ENCODE peak calls at places on chromosomes 11 and 22, in nine cellular contexts. One of them, this sample, is unnamed.

GRCh38 chr11:68997124-68997994 is 15.7 kb downstream of the MRGPRF start:
- DNase-seq in B cell: no peak
- DNase-seq in hepatocyte: no peak
- DNase-seq in colonic mucosa: peak
- DNase-seq in lower leg skin: peak
- DNase-seq in Peyer's patch: peak
- DNase-seq in tibial nerve: peak
- DNase-seq in MM.1S: no peak
- DNase-seq in pancreas: no peak
- DNase-seq in this sample: no peak

GRCh38 chr11:78926633-78927347 is 352.1 kb upstream of the NARS2 start:
- DNase-seq in pancreas: no peak
- DNase-seq in Peyer's patch: no peak
- DNase-seq in hepatocyte: no peak
- DNase-seq in colonic mucosa: no peak
- DNase-seq in tibial nerve: no peak
- DNase-seq in lower leg skin: no peak
- DNase-seq in B cell: no peak
- DNase-seq in MM.1S: no peak
- DNase-seq in this sample: no peak

GRCh38 chr22:24072361-24072760 is 61.3 kb downstream of the CABIN1 start:
- DNase-seq in Peyer's patch: no peak
- DNase-seq in pancreas: no peak
- DNase-seq in MM.1S: no peak
- DNase-seq in colonic mucosa: no peak
- DNase-seq in tibial nerve: no peak
- DNase-seq in lower leg skin: no peak
- DNase-seq in B cell: no peak
- DNase-seq in hepatocyte: no peak
- DNase-seq in this sample: no peak

GRCh38 chr11:73193251-73194033 is 24.6 kb upstream of the P2RY2 start:
- DNase-seq in tibial nerve: no peak
- DNase-seq in colonic mucosa: no peak
- DNase-seq in B cell: no peak
- DNase-seq in MM.1S: no peak
- DNase-seq in hepatocyte: no peak
- DNase-seq in lower leg skin: peak
- DNase-seq in pancreas: no peak
- DNase-seq in Peyer's patch: no peak
- DNase-seq in this sample: no peak

GRCh38 chr11:69817265-69818236 is 1.7 kb downstream of the FGF3 start:
- DNase-seq in lower leg skin: no peak
- DNase-seq in MM.1S: no peak
- DNase-seq in tibial nerve: no peak
- DNase-seq in hepatocyte: no peak
- DNase-seq in Peyer's patch: no peak
- DNase-seq in pancreas: no peak
- DNase-seq in B cell: no peak
- DNase-seq in colonic mucosa: no peak
- DNase-seq in this sample: peak

GRCh38 chr11:3166268-3167142 is 1.4 kb upstream of the OSBPL5 start:
- DNase-seq in MM.1S: no peak
- DNase-seq in lower leg skin: no peak
- DNase-seq in colonic mucosa: peak
- DNase-seq in pancreas: peak
- DNase-seq in hepatocyte: no peak
- DNase-seq in Peyer's patch: peak
- DNase-seq in B cell: no peak
- DNase-seq in tibial nerve: peak
- DNase-seq in this sample: no peak

GRCh38 chr11:123653997-123654565 is 343 bp downstream of the SCN3B start:
- DNase-seq in hepatocyte: peak
- DNase-seq in lower leg skin: peak
- DNase-seq in B cell: peak
- DNase-seq in Peyer's patch: peak
- DNase-seq in MM.1S: peak
- DNase-seq in colonic mucosa: peak
- DNase-seq in pancreas: peak
- DNase-seq in tibial nerve: no peak
- DNase-seq in this sample: peak

GRCh38 chr11:106925245-106925644 is 93.0 kb downstream of the GUCY1A2 start:
- DNase-seq in hepatocyte: no peak
- DNase-seq in B cell: no peak
- DNase-seq in pancreas: no peak
- DNase-seq in Peyer's patch: no peak
- DNase-seq in colonic mucosa: no peak
- DNase-seq in MM.1S: no peak
- DNase-seq in tibial nerve: no peak
- DNase-seq in lower leg skin: no peak
- DNase-seq in this sample: no peak

GRCh38 chr11:83681045-83681781 is 395.0 kb upstream of the CCDC90B start:
- DNase-seq in Peyer's patch: no peak
- DNase-seq in B cell: peak
- DNase-seq in colonic mucosa: no peak
- DNase-seq in MM.1S: peak
- DNase-seq in pancreas: no peak
- DNase-seq in tibial nerve: no peak
- DNase-seq in hepatocyte: no peak
- DNase-seq in lower leg skin: no peak
- DNase-seq in this sample: no peak

GRCh38 chr11:6531267-6531752 is 34.2 kb downstream of the DNHD1 start:
- DNase-seq in hepatocyte: peak
- DNase-seq in Peyer's patch: no peak
- DNase-seq in B cell: peak
- DNase-seq in colonic mucosa: no peak
- DNase-seq in MM.1S: no peak
- DNase-seq in lower leg skin: no peak
- DNase-seq in pancreas: no peak
- DNase-seq in tibial nerve: no peak
- DNase-seq in this sample: peak

GRCh38 chr11:63212742-63213141 is 30.7 kb downstream of the SLC22A25 start:
- DNase-seq in pancreas: peak
- DNase-seq in hepatocyte: peak
- DNase-seq in MM.1S: peak
- DNase-seq in B cell: no peak
- DNase-seq in tibial nerve: no peak
- DNase-seq in Peyer's patch: no peak
- DNase-seq in colonic mucosa: no peak
- DNase-seq in lower leg skin: no peak
- DNase-seq in this sample: peak

GRCh38 chr22:44146088-44146861 is 34.5 kb upstream of the PARVG start:
- DNase-seq in colonic mucosa: no peak
- DNase-seq in Peyer's patch: no peak
- DNase-seq in pancreas: no peak
- DNase-seq in B cell: no peak
- DNase-seq in MM.1S: no peak
- DNase-seq in hepatocyte: no peak
- DNase-seq in tibial nerve: no peak
- DNase-seq in lower leg skin: no peak
- DNase-seq in this sample: no peak

GRCh38 chr22:23767673-23768548 is at the start of gene CHCHD10:
- DNase-seq in pancreas: peak
- DNase-seq in MM.1S: peak
- DNase-seq in tibial nerve: peak
- DNase-seq in colonic mucosa: peak
- DNase-seq in Peyer's patch: peak
- DNase-seq in B cell: peak
- DNase-seq in hepatocyte: peak
- DNase-seq in lower leg skin: peak
- DNase-seq in this sample: peak

GRCh38 chr11:130428271-130428670 is at the start of gene ADAMTS8:
- DNase-seq in tibial nerve: no peak
- DNase-seq in Peyer's patch: no peak
- DNase-seq in lower leg skin: no peak
- DNase-seq in B cell: no peak
- DNase-seq in pancreas: no peak
- DNase-seq in hepatocyte: no peak
- DNase-seq in MM.1S: no peak
- DNase-seq in colonic mucosa: no peak
- DNase-seq in this sample: no peak

DNA sequence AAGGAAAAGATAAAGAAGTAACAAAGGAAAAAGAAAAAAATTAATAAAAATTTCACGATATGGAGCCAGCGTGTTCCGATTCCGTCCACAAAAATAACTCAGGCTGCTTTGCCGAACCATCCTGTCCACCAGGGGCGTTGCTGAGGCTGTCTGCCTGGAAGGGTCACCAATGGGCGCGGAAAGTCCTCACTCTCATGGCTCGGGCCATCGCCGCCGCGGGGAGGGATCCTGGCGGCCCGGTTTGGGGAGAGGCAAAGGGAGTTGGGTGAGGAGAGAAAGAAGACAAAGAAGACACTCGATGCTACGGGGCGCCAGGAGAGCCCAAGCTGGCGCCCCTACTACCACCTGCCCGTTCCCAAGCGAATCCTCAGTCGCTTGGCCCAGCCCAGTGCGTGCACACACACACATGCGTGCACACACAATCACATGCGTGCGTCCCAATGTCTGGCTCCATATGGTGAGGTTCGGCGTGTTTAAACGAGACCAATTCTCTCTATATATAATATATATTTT is 5.6 kb upstream of the PYGM start:
- DNase-seq in tibial nerve: no peak
- DNase-seq in hepatocyte: no peak
- DNase-seq in colonic mucosa: no peak
- DNase-seq in lower leg skin: peak
- DNase-seq in pancreas: no peak
- DNase-seq in B cell: no peak
- DNase-seq in Peyer's patch: peak
- DNase-seq in MM.1S: no peak
- DNase-seq in this sample: no peak
- TF ChIP-seq CTCF in tibial nerve: no peak
- TF ChIP-seq CTCF in hepatocyte: peak
- TF ChIP-seq CTCF in colonic mucosa: no peak
- TF ChIP-seq CTCF in lower leg skin: no peak
- TF ChIP-seq CTCF in pancreas: no peak
- TF ChIP-seq CTCF in B cell: no peak
- TF ChIP-seq CTCF in Peyer's patch: no peak
- TF ChIP-seq CTCF in MM.1S: no peak
- TF ChIP-seq CTCF in this sample: no peak

DNA sequence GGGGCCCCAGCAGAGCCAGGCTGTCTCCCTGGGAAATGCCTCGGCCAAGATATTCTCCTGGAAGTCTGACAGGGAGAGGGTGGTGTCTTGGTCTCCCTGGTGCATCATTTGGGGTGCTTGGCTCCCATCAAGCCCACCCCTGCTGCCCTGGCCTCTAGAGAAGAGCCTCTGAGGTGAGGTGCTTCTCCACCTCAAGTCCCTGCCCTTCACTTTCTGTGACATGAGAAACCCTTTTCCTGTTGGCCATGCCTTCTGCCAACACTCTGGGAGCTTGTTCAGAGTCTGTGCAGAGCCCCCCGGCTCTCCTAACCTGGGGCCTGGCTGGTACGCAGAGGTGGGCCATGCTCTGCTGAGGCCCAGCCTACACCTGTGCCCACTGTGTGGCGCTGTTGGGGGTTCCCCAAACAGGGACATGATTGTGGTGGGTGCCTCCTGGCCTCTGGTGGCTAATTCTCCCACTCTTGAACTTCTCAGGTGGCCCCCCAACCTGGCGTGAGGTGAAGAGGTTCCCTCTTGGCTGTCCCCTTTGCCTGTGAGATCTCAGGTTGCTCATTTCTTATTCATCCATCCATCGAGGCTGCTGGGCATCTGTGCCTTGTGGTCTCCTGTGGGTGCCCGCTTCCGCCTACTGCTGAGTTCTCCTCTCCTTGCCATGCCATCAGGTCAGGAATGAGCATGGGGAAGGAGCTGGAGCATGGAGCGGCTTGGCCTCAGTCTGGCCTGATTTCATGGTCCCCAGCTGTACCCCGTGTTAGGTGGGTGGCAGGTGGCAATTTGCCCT is 19.2 kb upstream of the DGCR8 start:
- DNase-seq in pancreas: no peak
- DNase-seq in colonic mucosa: no peak
- DNase-seq in lower leg skin: no peak
- DNase-seq in tibial nerve: no peak
- DNase-seq in B cell: no peak
- DNase-seq in MM.1S: no peak
- DNase-seq in hepatocyte: no peak
- DNase-seq in Peyer's patch: no peak
- DNase-seq in this sample: no peak
- TF ChIP-seq CTCF in pancreas: no peak
- TF ChIP-seq CTCF in colonic mucosa: no peak
- TF ChIP-seq CTCF in lower leg skin: no peak
- TF ChIP-seq CTCF in tibial nerve: no peak
- TF ChIP-seq CTCF in B cell: no peak
- TF ChIP-seq CTCF in MM.1S: peak
- TF ChIP-seq CTCF in hepatocyte: no peak
- TF ChIP-seq CTCF in Peyer's patch: no peak
- TF ChIP-seq CTCF in this sample: no peak

DNA sequence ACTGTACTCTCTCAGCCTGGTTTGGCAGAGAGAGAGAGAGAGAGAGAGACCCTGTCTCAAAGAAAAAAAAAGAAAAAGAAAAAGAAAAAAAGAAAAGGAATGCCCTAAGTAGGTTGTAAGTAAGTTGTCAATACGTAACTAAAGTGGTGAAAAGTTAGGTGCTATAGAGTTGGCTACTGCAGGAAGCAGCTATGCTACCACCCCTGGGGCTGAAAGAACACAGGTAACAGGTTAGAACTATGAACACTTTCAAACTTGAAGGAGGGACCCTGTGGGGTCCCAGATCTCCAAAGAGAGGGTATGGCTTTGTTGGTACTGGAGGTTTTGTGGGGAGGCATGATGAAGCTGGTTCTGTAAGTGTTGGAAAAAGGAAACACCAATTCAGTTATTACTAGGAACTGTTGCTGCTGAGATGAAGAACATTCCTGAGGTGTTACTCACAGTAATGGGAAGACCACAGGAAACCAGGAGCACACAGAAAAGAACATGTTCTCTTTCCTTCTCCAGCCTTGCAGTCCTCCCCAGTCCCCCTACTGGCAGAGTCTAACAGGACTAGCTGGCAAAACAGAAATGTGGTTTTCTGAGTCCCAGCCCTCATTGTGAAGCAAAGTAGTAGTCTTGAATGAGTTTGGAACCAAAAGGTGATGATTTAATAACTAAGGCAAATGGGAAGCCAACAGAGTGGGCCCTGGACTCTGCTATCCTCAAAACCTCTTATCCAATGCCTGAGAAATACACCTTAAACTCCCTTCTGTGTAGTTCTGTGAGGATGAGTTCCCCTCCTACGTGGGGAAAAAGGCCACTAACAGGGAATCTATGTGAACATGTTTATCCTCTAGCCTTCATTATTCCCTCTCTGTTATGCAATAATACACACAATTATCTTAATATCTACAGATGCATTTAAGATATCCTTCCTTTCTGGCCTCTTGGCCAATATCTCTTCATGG is 427.0 kb upstream of the DDI1 start:
- DNase-seq in Peyer's patch: no peak
- DNase-seq in hepatocyte: peak
- DNase-seq in B cell: no peak
- DNase-seq in pancreas: no peak
- DNase-seq in tibial nerve: no peak
- DNase-seq in lower leg skin: no peak
- DNase-seq in MM.1S: no peak
- DNase-seq in colonic mucosa: no peak
- DNase-seq in this sample: peak
- TF ChIP-seq CTCF in Peyer's patch: no peak
- TF ChIP-seq CTCF in hepatocyte: peak
- TF ChIP-seq CTCF in B cell: no peak
- TF ChIP-seq CTCF in pancreas: no peak
- TF ChIP-seq CTCF in tibial nerve: no peak
- TF ChIP-seq CTCF in lower leg skin: no peak
- TF ChIP-seq CTCF in MM.1S: peak
- TF ChIP-seq CTCF in colonic mucosa: no peak
- TF ChIP-seq CTCF in this sample: peak

GRCh38 chr11:45083544-45084087 is 62.8 kb upstream of the PRDM11 start:
- DNase-seq in B cell: no peak
- DNase-seq in lower leg skin: no peak
- DNase-seq in colonic mucosa: peak
- DNase-seq in Peyer's patch: peak
- DNase-seq in MM.1S: no peak
- DNase-seq in pancreas: no peak
- DNase-seq in tibial nerve: no peak
- DNase-seq in hepatocyte: peak
- DNase-seq in this sample: peak
- TF ChIP-seq CTCF in B cell: peak
- TF ChIP-seq CTCF in lower leg skin: no peak
- TF ChIP-seq CTCF in colonic mucosa: no peak
- TF ChIP-seq CTCF in Peyer's patch: no peak
- TF ChIP-seq CTCF in MM.1S: peak
- TF ChIP-seq CTCF in pancreas: no peak
- TF ChIP-seq CTCF in tibial nerve: no peak
- TF ChIP-seq CTCF in hepatocyte: peak
- TF ChIP-seq CTCF in this sample: peak